ENCODE peak calls at places on chromosomes 2 and 18, in eight cellular contexts. One of them, this sample, is unnamed.

GRCh38 chr18:49639643-49640361 is 77.9 kb downstream of the LIPG start:
- DNase-seq in natural killer cell: no peak
- DNase-seq in body of pancreas: peak; percentile 83
- DNase-seq in GM13976: no peak
- DNase-seq in CD8-positive, alpha-beta T cell: no peak
- DNase-seq in AG09319: no peak
- DNase-seq in BJ: no peak
- DNase-seq in neural crest cell: no peak
- DNase-seq in this sample: no peak

GRCh38 chr2:136141510-136142154 is 23.7 kb upstream of the CXCR4 start:
- DNase-seq in CD8-positive, alpha-beta T cell: no peak
- DNase-seq in natural killer cell: no peak
- DNase-seq in GM13976: no peak
- DNase-seq in body of pancreas: peak; percentile 31
- DNase-seq in AG09319: no peak
- DNase-seq in neural crest cell: no peak
- DNase-seq in BJ: no peak
- DNase-seq in this sample: no peak

GRCh38 chr18:62187543-62188378 is 706 bp downstream of the RELCH start:
- DNase-seq in body of pancreas: peak; percentile 34
- DNase-seq in AG09319: no peak
- DNase-seq in BJ: no peak
- DNase-seq in natural killer cell: peak; percentile 25
- DNase-seq in CD8-positive, alpha-beta T cell: peak; percentile 28
- DNase-seq in GM13976: peak; percentile 25
- DNase-seq in neural crest cell: no peak
- DNase-seq in this sample: peak; percentile 57

GRCh38 chr2:174074831-174075230 is 109.7 kb upstream of the SP3 start:
- DNase-seq in AG09319: no peak
- DNase-seq in BJ: no peak
- DNase-seq in neural crest cell: no peak
- DNase-seq in GM13976: no peak
- DNase-seq in CD8-positive, alpha-beta T cell: no peak
- DNase-seq in body of pancreas: no peak
- DNase-seq in natural killer cell: no peak
- DNase-seq in this sample: no peak

GRCh38 chr2:46368416-46368815 is 71.2 kb downstream of the EPAS1 start:
- DNase-seq in CD8-positive, alpha-beta T cell: no peak
- DNase-seq in BJ: no peak
- DNase-seq in body of pancreas: no peak
- DNase-seq in natural killer cell: no peak
- DNase-seq in GM13976: no peak
- DNase-seq in neural crest cell: no peak
- DNase-seq in AG09319: no peak
- DNase-seq in this sample: no peak

GRCh38 chr2:105866439-105867170 is 121.9 kb downstream of the NCK2 start:
- DNase-seq in neural crest cell: no peak
- DNase-seq in GM13976: no peak
- DNase-seq in body of pancreas: no peak
- DNase-seq in natural killer cell: no peak
- DNase-seq in CD8-positive, alpha-beta T cell: no peak
- DNase-seq in BJ: no peak
- DNase-seq in AG09319: no peak
- DNase-seq in this sample: no peak

GRCh38 chr2:152432206-152432653 is 97.3 kb downstream of the FMNL2 start:
- DNase-seq in GM13976: no peak
- DNase-seq in natural killer cell: no peak
- DNase-seq in body of pancreas: no peak
- DNase-seq in neural crest cell: no peak
- DNase-seq in AG09319: peak; percentile 68
- DNase-seq in CD8-positive, alpha-beta T cell: no peak
- DNase-seq in BJ: peak; percentile 44
- DNase-seq in this sample: peak; percentile 53

GRCh38 chr18:48954837-48955527 is 4.2 kb upstream of the SMAD7 start:
- DNase-seq in GM13976: no peak
- DNase-seq in body of pancreas: no peak
- DNase-seq in BJ: no peak
- DNase-seq in natural killer cell: no peak
- DNase-seq in CD8-positive, alpha-beta T cell: no peak
- DNase-seq in neural crest cell: no peak
- DNase-seq in AG09319: no peak
- DNase-seq in this sample: no peak

GRCh38 chr2:62705859-62706720 is 577 bp downstream of the EHBP1 start:
- DNase-seq in AG09319: peak; percentile 43
- DNase-seq in neural crest cell: peak; percentile 60
- DNase-seq in GM13976: peak; percentile 14
- DNase-seq in natural killer cell: peak; percentile 31
- DNase-seq in BJ: no peak
- DNase-seq in CD8-positive, alpha-beta T cell: peak; percentile 46
- DNase-seq in body of pancreas: peak; percentile 69
- DNase-seq in this sample: peak; percentile 48

GRCh38 chr2:220701115-220701514 is 871.0 kb downstream of the EPHA4 start:
- DNase-seq in neural crest cell: no peak
- DNase-seq in body of pancreas: no peak
- DNase-seq in BJ: no peak
- DNase-seq in GM13976: no peak
- DNase-seq in CD8-positive, alpha-beta T cell: no peak
- DNase-seq in AG09319: no peak
- DNase-seq in natural killer cell: no peak
- DNase-seq in this sample: no peak

GRCh38 chr2:206531996-206532543 is 88.7 kb downstream of the ADAM23 start:
- DNase-seq in AG09319: no peak
- DNase-seq in BJ: no peak
- DNase-seq in body of pancreas: no peak
- DNase-seq in neural crest cell: no peak
- DNase-seq in GM13976: no peak
- DNase-seq in CD8-positive, alpha-beta T cell: no peak
- DNase-seq in natural killer cell: no peak
- DNase-seq in this sample: no peak

GRCh38 chr18:48236822-48237221 is 172.4 kb downstream of the ZBTB7C start:
- DNase-seq in BJ: no peak
- DNase-seq in GM13976: no peak
- DNase-seq in CD8-positive, alpha-beta T cell: no peak
- DNase-seq in AG09319: no peak
- DNase-seq in natural killer cell: no peak
- DNase-seq in body of pancreas: no peak
- DNase-seq in neural crest cell: no peak
- DNase-seq in this sample: no peak

GRCh38 chr18:23178661-23179081 is 43.4 kb downstream of the CABLES1 start:
- DNase-seq in body of pancreas: peak; percentile 57
- DNase-seq in natural killer cell: no peak
- DNase-seq in CD8-positive, alpha-beta T cell: no peak
- DNase-seq in BJ: no peak
- DNase-seq in AG09319: no peak
- DNase-seq in neural crest cell: no peak
- DNase-seq in GM13976: no peak
- DNase-seq in this sample: no peak

DNA sequence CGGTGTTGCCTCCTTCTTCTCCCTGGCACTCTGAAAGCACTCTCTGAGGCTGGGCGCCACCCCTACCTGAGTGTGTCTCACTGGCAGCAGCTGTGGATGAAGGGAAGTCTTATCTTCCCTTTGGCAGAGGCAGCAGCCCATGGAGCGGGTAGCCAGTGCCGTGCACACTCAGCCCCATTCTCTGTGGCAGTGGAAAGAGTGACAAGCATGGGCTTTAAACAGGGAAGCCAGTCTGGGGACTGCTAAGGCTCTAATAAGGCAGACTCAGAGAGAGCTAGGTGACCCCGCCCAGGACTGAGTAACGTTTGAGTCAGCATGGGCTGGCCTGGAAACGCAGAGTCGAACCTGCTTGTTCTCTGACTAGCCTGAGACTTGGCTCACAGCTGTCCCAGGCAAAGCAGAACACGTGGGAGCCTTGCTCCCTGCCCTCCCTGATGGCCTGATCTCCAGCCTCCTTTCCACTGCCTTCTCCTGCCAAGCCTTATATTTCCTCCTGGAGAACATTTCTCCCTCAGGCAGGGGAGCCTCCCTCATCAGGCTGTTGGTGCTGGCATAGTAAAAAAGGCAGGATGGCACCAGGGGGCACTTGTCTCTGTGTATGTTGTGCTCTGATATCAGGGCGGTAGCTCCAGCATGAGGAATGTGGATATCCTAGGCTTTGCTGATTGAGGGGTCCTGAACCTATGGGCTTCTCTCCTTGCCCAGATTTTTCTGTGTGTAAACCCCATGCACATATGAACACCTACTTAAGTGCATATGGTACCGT is 93.9 kb upstream of the LGALSL start:
- DNase-seq in natural killer cell: no peak
- DNase-seq in AG09319: peak; percentile 56
- DNase-seq in CD8-positive, alpha-beta T cell: no peak
- DNase-seq in body of pancreas: peak; percentile 94
- DNase-seq in GM13976: peak; percentile 53
- DNase-seq in neural crest cell: no peak
- DNase-seq in BJ: peak; percentile 66
- DNase-seq in this sample: peak; percentile 52
- TF ChIP-seq CTCF in natural killer cell: no peak
- TF ChIP-seq CTCF in AG09319: peak; percentile 8
- TF ChIP-seq CTCF in CD8-positive, alpha-beta T cell: no peak
- TF ChIP-seq CTCF in body of pancreas: no peak
- TF ChIP-seq CTCF in GM13976: no peak
- TF ChIP-seq CTCF in neural crest cell: no peak
- TF ChIP-seq CTCF in BJ: no peak
- TF ChIP-seq CTCF in this sample: no peak

GRCh38 chr2:75570948-75571729 is 10.4 kb upstream of the EVA1A start:
- DNase-seq in neural crest cell: no peak
- DNase-seq in natural killer cell: no peak
- DNase-seq in AG09319: no peak
- DNase-seq in GM13976: no peak
- DNase-seq in CD8-positive, alpha-beta T cell: no peak
- DNase-seq in body of pancreas: peak; percentile 90
- DNase-seq in BJ: no peak
- DNase-seq in this sample: no peak

GRCh38 chr2:75571730-75572430 is 11.1 kb upstream of the EVA1A start:
- DNase-seq in neural crest cell: no peak
- DNase-seq in body of pancreas: no peak
- DNase-seq in CD8-positive, alpha-beta T cell: no peak
- DNase-seq in AG09319: no peak
- DNase-seq in natural killer cell: no peak
- DNase-seq in GM13976: no peak
- DNase-seq in BJ: no peak
- DNase-seq in this sample: no peak

GRCh38 chr2:75573145-75573878 is 12.6 kb upstream of the EVA1A start:
- DNase-seq in CD8-positive, alpha-beta T cell: no peak
- DNase-seq in AG09319: no peak
- DNase-seq in body of pancreas: no peak
- DNase-seq in GM13976: no peak
- DNase-seq in natural killer cell: no peak
- DNase-seq in BJ: no peak
- DNase-seq in neural crest cell: no peak
- DNase-seq in this sample: no peak

GRCh38 chr2:75577280-75577679 is 16.5 kb upstream of the EVA1A start:
- DNase-seq in body of pancreas: no peak
- DNase-seq in AG09319: no peak
- DNase-seq in neural crest cell: no peak
- DNase-seq in GM13976: no peak
- DNase-seq in natural killer cell: no peak
- DNase-seq in BJ: no peak
- DNase-seq in CD8-positive, alpha-beta T cell: no peak
- DNase-seq in this sample: no peak

DNA sequence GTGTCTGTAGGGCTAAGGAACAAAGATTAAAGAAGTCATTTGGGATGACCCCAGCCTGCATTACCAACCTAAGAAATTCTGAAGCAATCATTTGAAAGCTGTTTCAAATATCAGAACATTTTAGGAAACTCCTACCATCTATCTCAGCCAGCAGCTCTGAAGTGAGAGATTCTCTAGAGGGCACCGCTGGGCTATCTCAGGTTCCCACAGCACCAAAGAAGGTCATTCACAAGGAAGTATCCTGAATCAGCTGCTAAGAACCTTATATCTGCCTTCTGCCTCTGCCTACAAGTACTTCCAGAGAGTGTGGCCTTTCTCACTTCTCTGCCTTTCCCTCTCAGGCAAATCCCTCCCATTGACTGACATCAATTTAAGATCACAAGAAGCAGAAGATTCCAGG is 13.4 kb upstream of the EVA1A start:
- DNase-seq in BJ: no peak
- DNase-seq in natural killer cell: no peak
- DNase-seq in AG09319: no peak
- DNase-seq in CD8-positive, alpha-beta T cell: no peak
- DNase-seq in neural crest cell: no peak
- DNase-seq in body of pancreas: peak; percentile 26
- DNase-seq in GM13976: no peak
- DNase-seq in this sample: no peak
- TF ChIP-seq CTCF in BJ: peak; percentile 37
- TF ChIP-seq CTCF in natural killer cell: no peak
- TF ChIP-seq CTCF in AG09319: peak; percentile 31
- TF ChIP-seq CTCF in CD8-positive, alpha-beta T cell: no peak
- TF ChIP-seq CTCF in neural crest cell: no peak
- TF ChIP-seq CTCF in body of pancreas: no peak
- TF ChIP-seq CTCF in GM13976: no peak
- TF ChIP-seq CTCF in this sample: no peak

GRCh38 chr2:3680548-3681345 is 22.6 kb upstream of the DCDC2C start:
- DNase-seq in natural killer cell: no peak
- DNase-seq in CD8-positive, alpha-beta T cell: no peak
- DNase-seq in BJ: no peak
- DNase-seq in neural crest cell: no peak
- DNase-seq in AG09319: no peak
- DNase-seq in body of pancreas: no peak
- DNase-seq in GM13976: no peak
- DNase-seq in this sample: no peak

GRCh38 chr2:3682811-3683210 is 20.6 kb upstream of the DCDC2C start:
- DNase-seq in BJ: no peak
- DNase-seq in AG09319: no peak
- DNase-seq in body of pancreas: no peak
- DNase-seq in natural killer cell: no peak
- DNase-seq in neural crest cell: no peak
- DNase-seq in CD8-positive, alpha-beta T cell: no peak
- DNase-seq in GM13976: no peak
- DNase-seq in this sample: no peak

GRCh38 chr2:3681625-3682024 is 21.8 kb upstream of the DCDC2C start:
- DNase-seq in neural crest cell: no peak
- DNase-seq in body of pancreas: no peak
- DNase-seq in BJ: no peak
- DNase-seq in natural killer cell: no peak
- DNase-seq in GM13976: no peak
- DNase-seq in CD8-positive, alpha-beta T cell: no peak
- DNase-seq in AG09319: no peak
- DNase-seq in this sample: no peak

GRCh38 chr2:3679616-3680393 is 21.8 kb downstream of the ALLC start:
- DNase-seq in BJ: no peak
- DNase-seq in body of pancreas: no peak
- DNase-seq in neural crest cell: no peak
- DNase-seq in GM13976: no peak
- DNase-seq in natural killer cell: no peak
- DNase-seq in AG09319: no peak
- DNase-seq in CD8-positive, alpha-beta T cell: no peak
- DNase-seq in this sample: no peak

GRCh38 chr2:3683748-3684454 is 19.5 kb upstream of the DCDC2C start:
- DNase-seq in natural killer cell: no peak
- DNase-seq in CD8-positive, alpha-beta T cell: no peak
- DNase-seq in GM13976: no peak
- DNase-seq in neural crest cell: no peak
- DNase-seq in body of pancreas: no peak
- DNase-seq in AG09319: no peak
- DNase-seq in BJ: no peak
- DNase-seq in this sample: no peak
- TF ChIP-seq CTCF in natural killer cell: no peak
- TF ChIP-seq CTCF in CD8-positive, alpha-beta T cell: no peak
- TF ChIP-seq CTCF in GM13976: no peak
- TF ChIP-seq CTCF in neural crest cell: no peak
- TF ChIP-seq CTCF in body of pancreas: no peak
- TF ChIP-seq CTCF in AG09319: no peak
- TF ChIP-seq CTCF in BJ: no peak
- TF ChIP-seq CTCF in this sample: no peak

GRCh38 chr2:235773188-235773928 is 279.5 kb downstream of the AGAP1 start:
- DNase-seq in GM13976: no peak
- DNase-seq in body of pancreas: no peak
- DNase-seq in neural crest cell: no peak
- DNase-seq in CD8-positive, alpha-beta T cell: no peak
- DNase-seq in AG09319: no peak
- DNase-seq in BJ: no peak
- DNase-seq in natural killer cell: no peak
- DNase-seq in this sample: no peak
- TF ChIP-seq CTCF in GM13976: no peak
- TF ChIP-seq CTCF in body of pancreas: no peak
- TF ChIP-seq CTCF in neural crest cell: no peak
- TF ChIP-seq CTCF in CD8-positive, alpha-beta T cell: no peak
- TF ChIP-seq CTCF in AG09319: no peak
- TF ChIP-seq CTCF in BJ: no peak
- TF ChIP-seq CTCF in natural killer cell: no peak
- TF ChIP-seq CTCF in this sample: no peak

This sample was measured in CD14-positive monocyte.